ENCODE peak calls at places on chromosomes 3 and 15, in six cellular contexts. P is foreskin fibroblast, L is left ventricle myocardium inferior, K is glutamatergic neuron, Z is GM10248, G is astrocyte. M is an unnamed sample.

GRCh38 chr3:192422998-192423349 is 304.4 kb downstream of the FGF12 start:
- DNase-seq in P (no peak), K (no peak), G (no peak), L (no peak), Z (no peak), M (peak)

GRCh38 chr3:194781617-194782016 is 95.9 kb downstream of the FAM43A start:
- DNase-seq in K (no peak), P (no peak), Z (no peak), G (no peak), L (no peak), M (no peak)

GRCh38 chr3:195909645-195910498 is 1.5 kb upstream of the TNK2 start:
- DNase-seq in Z (peak), P (peak), G (peak), L (peak), K (peak), M (no peak)

GRCh38 chr15:64685230-64685886 is 90.0 kb downstream of the RBPMS2 start:
- DNase-seq in Z (no peak), L (no peak), P (no peak), K (no peak), G (no peak), M (no peak)

GRCh38 chr3:15637131-15637951 is 35.8 kb downstream of the BTD start:
- DNase-seq in G (peak), L (no peak), K (no peak), Z (no peak), P (no peak), M (no peak)

GRCh38 chr3:174667386-174667785 is 191.7 kb upstream of the NAALADL2 start:
- DNase-seq in P (no peak), G (no peak), K (no peak), Z (no peak), L (no peak), M (no peak)

GRCh38 chr15:77336006-77336405 is 83.9 kb downstream of the PEAK1 start:
- DNase-seq in K (no peak), G (no peak), P (no peak), Z (no peak), L (no peak), M (peak)

GRCh38 chr3:66253790-66254620 is 33.2 kb downstream of the SLC25A26 start:
- DNase-seq in K (no peak), P (peak), L (no peak), G (peak), Z (peak), M (no peak)

GRCh38 chr15:80059786-80060489 is 462 bp downstream of the ZFAND6 start:
- DNase-seq in L (no peak), Z (peak), K (peak), P (peak), G (peak), M (peak)

GRCh38 chr3:134350861-134351311 is 23.4 kb downstream of the AMOTL2 start:
- DNase-seq in K (no peak), Z (no peak), P (no peak), L (no peak), G (no peak), M (no peak)

GRCh38 chr3:25453521-25454410 is 25.7 kb downstream of the RARB start:
- DNase-seq in G (no peak), P (peak), K (no peak), Z (no peak), L (no peak), M (no peak)

GRCh38 chr3:43997788-43998373 is 243.8 kb upstream of the TOPAZ1 start:
- DNase-seq in P (peak), K (peak), L (no peak), Z (no peak), G (no peak), M (peak)

GRCh38 chr3:126320517-126321293 is 36.5 kb downstream of the KLF15 start:
- DNase-seq in K (no peak), G (no peak), Z (no peak), P (no peak), L (no peak), M (no peak)

GRCh38 chr3:61560452-61561373 is 658 bp upstream of the PTPRG start:
- DNase-seq in P (peak), G (peak), Z (peak), L (peak), K (peak), M (peak)
- TF ChIP-seq CTCF in P (peak), G (no peak), Z (no peak), L (peak), K (no peak), M (peak)

DNA sequence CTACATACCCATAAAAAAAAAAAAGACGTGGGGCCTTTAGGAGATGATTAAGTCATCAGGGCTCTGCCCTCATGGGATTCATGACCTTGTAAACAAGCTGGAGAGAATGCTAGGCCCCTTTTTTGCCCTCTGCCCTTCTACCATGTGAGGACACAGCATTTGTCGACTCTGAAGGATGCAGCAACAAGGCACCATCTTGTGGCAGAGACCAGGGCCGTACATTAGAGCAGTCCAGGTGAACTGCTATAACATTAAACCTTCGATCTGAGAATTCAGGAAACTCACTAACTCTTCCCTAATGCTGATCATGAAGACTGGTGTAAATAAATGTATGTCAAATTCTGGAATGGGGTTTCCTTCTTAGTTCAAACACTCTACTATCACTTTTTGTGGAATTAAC is 30.7 kb upstream of the SIAH2 start:
- DNase-seq in Z (no peak), L (no peak), G (no peak), P (no peak), K (no peak), M (no peak)
- TF ChIP-seq CTCF in Z (no peak), L (no peak), G (no peak), P (no peak), K (no peak), M (peak)

DNA sequence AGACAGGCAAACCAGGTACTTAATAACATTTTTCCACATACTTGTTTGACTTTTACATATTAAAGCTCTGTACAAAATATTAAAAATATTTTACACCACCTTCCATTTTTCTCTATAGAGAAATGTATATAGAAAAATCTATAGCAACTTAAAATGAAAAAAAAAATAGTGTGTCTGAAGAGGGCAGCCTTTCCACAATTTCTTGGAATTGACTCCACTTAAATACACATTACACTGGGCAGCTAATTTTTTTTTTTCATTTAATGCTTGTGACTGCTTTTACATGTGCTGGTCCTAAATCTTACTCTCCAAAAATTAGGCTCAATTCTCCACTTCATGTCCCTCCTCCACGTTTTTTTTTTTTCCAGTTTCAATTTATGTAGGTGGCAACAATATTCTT is 427.0 kb upstream of the RBMS3 start:
- DNase-seq in P (peak), G (no peak), L (no peak), K (no peak), Z (no peak), M (no peak)
- TF ChIP-seq CTCF in P (no peak), G (no peak), L (no peak), K (no peak), Z (no peak), M (peak)

GRCh38 chr3:156743859-156744258 is 69.5 kb downstream of the TIPARP start:
- DNase-seq in G (no peak), L (no peak), P (no peak), K (no peak), Z (no peak), M (no peak)
- TF ChIP-seq CTCF in G (no peak), L (no peak), P (no peak), K (no peak), Z (no peak), M (peak)

GRCh38 chr15:70120954-70121655 is 23.4 kb upstream of the TLE3 start:
- DNase-seq in Z (no peak), L (no peak), K (no peak), G (peak), P (no peak), M (no peak)

GRCh38 chr15:70118599-70118998 is 20.9 kb upstream of the TLE3 start:
- DNase-seq in L (no peak), P (no peak), G (no peak), Z (no peak), K (no peak), M (no peak)

GRCh38 chr15:70125605-70126004 is 27.9 kb upstream of the TLE3 start:
- DNase-seq in G (no peak), P (no peak), K (no peak), Z (no peak), L (no peak), M (no peak)

GRCh38 chr15:70120109-70120508 is 22.4 kb upstream of the TLE3 start:
- DNase-seq in L (no peak), G (no peak), K (no peak), Z (no peak), P (no peak), M (no peak)

GRCh38 chr15:70121656-70122297 is 24.1 kb upstream of the TLE3 start:
- DNase-seq in Z (no peak), L (peak), K (no peak), G (peak), P (peak), M (peak)
- TF ChIP-seq CTCF in Z (peak), L (no peak), K (no peak), G (peak), P (peak), M (peak)

GRCh38 chr3:73540969-73541740 is 83.6 kb downstream of the PDZRN3 start:
- DNase-seq in P (peak), G (peak), K (no peak), L (no peak), Z (no peak), M (peak)

GRCh38 chr3:73536952-73537351 is 87.8 kb downstream of the PDZRN3 start:
- DNase-seq in G (no peak), Z (no peak), K (no peak), P (no peak), L (no peak), M (no peak)

GRCh38 chr3:73536336-73536895 is 88.3 kb downstream of the PDZRN3 start:
- DNase-seq in L (no peak), P (no peak), K (no peak), G (no peak), Z (no peak), M (no peak)

GRCh38 chr3:73535137-73535536 is 89.6 kb downstream of the PDZRN3 start:
- DNase-seq in K (no peak), P (no peak), G (no peak), L (no peak), Z (no peak), M (no peak)

DNA sequence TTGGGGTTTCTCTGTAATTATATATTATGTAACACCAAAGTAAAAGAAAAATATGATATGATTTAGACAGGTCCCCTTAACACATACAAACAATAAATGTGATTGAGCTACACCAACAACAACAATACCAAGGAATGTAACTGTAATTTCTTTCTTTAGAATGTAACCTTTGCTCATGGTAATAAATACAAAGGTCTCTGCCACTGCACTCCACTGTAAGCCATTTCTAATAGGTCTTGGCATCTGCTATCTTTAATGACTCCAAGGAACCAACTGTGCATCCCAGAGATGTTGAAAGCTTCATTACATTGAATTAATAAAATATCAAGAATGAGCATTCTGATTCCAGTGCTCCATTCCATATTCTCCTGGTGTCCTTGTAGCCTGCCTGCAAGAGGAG is 88.8 kb downstream of the PDZRN3 start:
- DNase-seq in Z (no peak), P (no peak), G (no peak), L (no peak), K (no peak), M (no peak)
- TF ChIP-seq CTCF in Z (no peak), P (no peak), G (no peak), L (no peak), K (no peak), M (no peak)

DNA sequence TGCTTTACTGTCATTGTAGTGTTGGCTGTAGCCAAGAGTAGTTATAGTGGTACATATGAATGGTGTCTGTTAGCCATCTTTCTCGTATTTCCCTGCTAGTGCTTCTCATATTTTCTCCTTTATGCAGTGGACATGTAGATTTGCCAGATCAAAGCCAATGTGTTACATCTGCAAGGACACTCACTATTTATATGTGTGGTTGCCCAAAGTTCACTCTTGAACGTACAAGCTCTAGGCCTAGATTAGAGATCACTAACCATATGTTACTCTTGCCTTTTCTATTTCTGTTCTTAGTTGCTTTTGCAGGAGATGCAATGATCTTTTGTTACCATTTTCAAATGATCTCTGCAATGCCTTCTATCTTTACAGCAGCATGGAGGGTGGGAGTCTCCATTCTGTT is 78.4 kb downstream of the CADM2 start:
- DNase-seq in P (no peak), Z (no peak), G (no peak), L (no peak), K (no peak), M (no peak)
- TF ChIP-seq CTCF in P (no peak), Z (no peak), G (no peak), L (no peak), K (no peak), M (no peak)

GRCh38 chr15:88479169-88479568 is 11.7 kb downstream of the MRPS11 start:
- DNase-seq in Z (no peak), K (no peak), G (no peak), L (no peak), P (no peak), M (no peak)

GRCh38 chr15:88480981-88481380 is 13.5 kb downstream of the MRPS11 start:
- DNase-seq in G (no peak), Z (no peak), L (no peak), K (no peak), P (no peak), M (no peak)

GRCh38 chr15:88477885-88478284 is 10.4 kb downstream of the MRPS11 start:
- DNase-seq in G (no peak), Z (no peak), L (no peak), P (no peak), K (no peak), M (no peak)

GRCh38 chr15:88477126-88477525 is 9.6 kb downstream of the MRPS11 start:
- DNase-seq in P (no peak), G (no peak), L (no peak), K (no peak), Z (no peak), M (no peak)

GRCh38 chr15:88476635-88477038 is 9.1 kb downstream of the MRPS11 start:
- DNase-seq in G (peak), Z (peak), K (peak), P (peak), L (no peak), M (no peak)
- TF ChIP-seq CTCF in G (peak), Z (peak), K (peak), P (peak), L (peak), M (peak)

GRCh38 chr15:33215941-33216872 is 21.7 kb upstream of the FMN1 start:
- DNase-seq in G (no peak), K (no peak), Z (peak), L (no peak), P (peak), M (peak)
- TF ChIP-seq CTCF in G (peak), K (peak), Z (peak), L (peak), P (peak), M (peak)

DNA sequence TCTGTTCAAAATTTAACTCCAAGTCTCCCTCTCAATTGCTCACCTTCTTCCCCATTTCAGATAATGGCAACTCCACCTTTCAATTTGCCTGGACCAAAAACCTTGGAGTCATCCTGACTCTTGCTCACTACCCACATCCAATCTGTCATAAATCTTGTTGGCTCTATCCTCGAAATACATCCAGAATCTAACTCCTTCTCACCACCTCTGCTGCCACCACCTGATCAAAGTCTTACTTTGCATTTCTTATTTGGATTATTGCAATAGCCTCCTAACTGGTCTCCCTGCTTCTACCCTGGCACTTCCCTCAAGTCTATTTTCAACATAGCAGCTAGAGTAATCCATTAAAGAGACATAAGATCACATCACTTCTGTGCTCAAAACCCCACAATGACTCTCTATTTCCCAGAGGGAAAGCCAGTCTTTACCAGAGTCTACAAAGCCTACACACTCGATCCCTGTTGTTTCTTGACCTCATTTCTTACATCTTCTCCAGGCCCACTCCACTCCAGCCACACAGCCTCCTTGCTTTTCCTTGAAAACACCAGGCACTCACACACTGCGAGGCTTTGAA is 86.6 kb downstream of the GPR156 start:
- DNase-seq in L (no peak), P (peak), Z (no peak), G (peak), K (no peak), M (peak)
- TF ChIP-seq CTCF in L (peak), P (no peak), Z (no peak), G (peak), K (no peak), M (peak)

M was measured in foreskin keratinocyte.